ENCODE peak calls at places on chromosomes 11 and 22, in four cellular contexts. D, A, X and M are unnamed samples.

GRCh38 chr22:40951795-40952602 is 821 bp downstream of the RBX1 start:
- DNase-seq in A (peak), D (no peak), X (peak), M (no peak)

GRCh38 chr11:43419460-43419859 is 60.7 kb downstream of the TTC17 start:
- DNase-seq in D (no peak), X (peak), A (peak), M (no peak)

GRCh38 chr11:36750349-36750748 is 152.3 kb upstream of the RAG2 start:
- DNase-seq in D (no peak), A (no peak), X (peak), M (no peak)

GRCh38 chr11:109641549-109641948 is 219.6 kb downstream of the C11orf87 start:
- DNase-seq in D (no peak), A (peak), X (peak), M (no peak)

GRCh38 chr22:37681001-37681424 is 5.1 kb upstream of the NOL12 start:
- DNase-seq in X (no peak), D (no peak), A (peak), M (no peak)

GRCh38 chr11:2808850-2809847 is 76.4 kb downstream of the CDKN1C start:
- DNase-seq in A (no peak), D (no peak), X (no peak), M (no peak)

GRCh38 chr11:69317401-69318092 is 23.6 kb downstream of the MYEOV start:
- DNase-seq in A (peak), D (no peak), X (no peak), M (no peak)

GRCh38 chr11:92349478-92350156 is 125.0 kb downstream of the FAT3 start:
- DNase-seq in X (peak), A (no peak), D (no peak), M (no peak)

GRCh38 chr22:41301085-41302015 is at the start of gene ZC3H7B:
- DNase-seq in A (peak), D (peak), X (peak), M (peak)

GRCh38 chr11:83034673-83035014 is 37.1 kb downstream of the RAB30 start:
- DNase-seq in A (no peak), X (no peak), D (no peak), M (no peak)

GRCh38 chr22:47259990-47260389 is 497.5 kb downstream of the TBC1D22A start:
- DNase-seq in X (no peak), A (no peak), D (no peak), M (no peak)

GRCh38 chr11:107931206-107931605 is 3.0 kb downstream of the RAB39A start:
- DNase-seq in D (no peak), X (no peak), A (no peak), M (no peak)